ENCODE peak calls at places on chromosome 6, in seven cellular contexts. E, D, H, I, R, Y and V are unnamed samples.

GRCh38 chr6:56647172-56647762 is 4.6 kb upstream of the DST start:
- DNase-seq in Y (no peak), E (no peak), H (no peak), R (no peak), I (no peak), D (no peak), V (no peak)

GRCh38 chr6:79421001-79421411 is 116.2 kb downstream of the LCA5 start:
- DNase-seq in E (no peak), H (no peak), R (no peak), I (peak), Y (peak), D (peak), V (peak)

GRCh38 chr6:17714879-17715860 is 8.4 kb upstream of the NUP153 start:
- DNase-seq in R (peak), Y (peak), I (peak), H (no peak), E (no peak), D (peak), V (no peak)

GRCh38 chr6:137303436-137303835 is 84.3 kb upstream of the IFNGR1 start:
- DNase-seq in I (no peak), D (peak), E (no peak), H (no peak), Y (peak), R (no peak), V (no peak)

GRCh38 chr6:117469791-117470190 is 12.7 kb upstream of the DCBLD1 start:
- DNase-seq in E (no peak), Y (no peak), I (no peak), H (no peak), R (no peak), D (no peak), V (no peak)

GRCh38 chr6:133017581-133017980 is 203.2 kb downstream of the RPS12 start:
- DNase-seq in Y (peak), E (no peak), H (no peak), R (no peak), I (peak), D (peak), V (no peak)

GRCh38 chr6:167825059-167825758 is 1.5 kb upstream of the AFDN start:
- DNase-seq in D (peak), I (no peak), R (no peak), H (no peak), Y (no peak), E (no peak), V (no peak)

GRCh38 chr6:113735487-113735886 is 121.7 kb upstream of the MARCKS start:
- DNase-seq in Y (no peak), D (no peak), I (no peak), R (no peak), E (no peak), H (no peak), V (no peak)

GRCh38 chr6:35850209-35850608 is 45.1 kb downstream of the LHFPL5 start:
- DNase-seq in D (no peak), E (no peak), Y (no peak), I (no peak), R (no peak), H (no peak), V (no peak)

GRCh38 chr6:837380-837779 is 144.4 kb upstream of the EXOC2 start:
- DNase-seq in H (no peak), R (no peak), Y (peak), D (no peak), I (peak), E (no peak), V (no peak)

GRCh38 chr6:53984163-53984562 is 127.1 kb upstream of the MLIP start:
- DNase-seq in H (no peak), R (peak), I (peak), E (no peak), Y (peak), D (peak), V (no peak)

GRCh38 chr6:7939186-7939863 is 28.7 kb upstream of the TXNDC5 start:
- DNase-seq in D (no peak), R (no peak), H (no peak), Y (no peak), I (no peak), E (no peak), V (peak)

GRCh38 chr6:136550330-136551071 is at the start of gene MAP7:
- DNase-seq in E (peak), R (no peak), D (no peak), H (peak), Y (no peak), I (peak), V (peak)

GRCh38 chr6:85585741-85586140 is 7.9 kb downstream of the SNX14 start:
- DNase-seq in H (no peak), R (no peak), Y (peak), E (no peak), I (no peak), D (no peak), V (no peak)

GRCh38 chr6:88142299-88142668 is 23.9 kb downstream of the CNR1 start:
- DNase-seq in D (no peak), I (peak), R (no peak), H (no peak), Y (peak), E (no peak), V (no peak)

GRCh38 chr6:52820198-52820597 is 16.6 kb upstream of the GSTA1 start:
- DNase-seq in Y (peak), H (no peak), E (no peak), I (no peak), R (no peak), D (peak), V (no peak)